ENCODE peak calls at places on chromosomes 5 and 9, in six cellular contexts. P is GM23338, F is fibroblast of lung, W is HCT116, Q is K562, O is mammary epithelial cell. E is an unnamed sample.

GRCh38 chr9:76704601-76705204 is 59.5 kb upstream of the PCA3 start:
- DNase-seq in P (peak; percentile 88), F (peak; percentile 96), W (peak; percentile 80), Q (peak; percentile 29), O (peak; percentile 60), E (peak; percentile 61)

GRCh38 chr5:130045334-130045733 is 141.1 kb downstream of the CHSY3 start:
- DNase-seq in P (no peak), F (no peak), W (no peak), Q (no peak), O (peak; percentile 66), E (no peak)

GRCh38 chr5:178069909-178070308 is 43.4 kb upstream of the N4BP3 start:
- DNase-seq in P (peak; percentile 90), F (peak; percentile 27), W (peak; percentile 35), Q (peak; percentile 77), O (peak; percentile 28), E (no peak)

GRCh38 chr9:121686930-121687541 is 35.6 kb downstream of the DAB2IP start:
- DNase-seq in P (peak; percentile 88), F (peak; percentile 72), W (peak; percentile 43), Q (peak; percentile 72), O (peak; percentile 57), E (peak; percentile 63)

GRCh38 chr5:28403846-28404245 is 1365.5 kb upstream of the CDH9 start:
- DNase-seq in P (peak; percentile 27), F (no peak), W (no peak), Q (no peak), O (peak; percentile 57), E (no peak)

GRCh38 chr9:128419061-128419925 is 1.4 kb upstream of the CERCAM start:
- DNase-seq in P (no peak), F (peak; percentile 45), W (no peak), Q (no peak), O (no peak), E (no peak)

GRCh38 chr5:110803467-110804326 is 64.9 kb downstream of the SLC25A46 start:
- DNase-seq in P (no peak), F (no peak), W (no peak), Q (no peak), O (peak; percentile 84), E (no peak)

GRCh38 chr5:88826959-88827585 is 55.9 kb downstream of the MEF2C start:
- DNase-seq in P (peak; percentile 18), F (peak; percentile 69), W (peak; percentile 47), Q (peak; percentile 52), O (peak; percentile 6), E (peak; percentile 85)

GRCh38 chr5:57435701-57436134 is 46.9 kb downstream of the ACTBL2 start:
- DNase-seq in P (no peak), F (peak; percentile 84), W (peak; percentile 37), Q (no peak), O (peak; percentile 86), E (no peak)

GRCh38 chr5:132230871-132231270 is 3.2 kb upstream of the P4HA2 start:
- DNase-seq in P (no peak), F (no peak), W (no peak), Q (no peak), O (no peak), E (no peak)

GRCh38 chr5:6602441-6602840 is 30.4 kb downstream of the NSUN2 start:
- DNase-seq in P (no peak), F (no peak), W (no peak), Q (no peak), O (no peak), E (no peak)

GRCh38 chr5:141940695-141941271 is 17.1 kb downstream of the DELE1 start:
- DNase-seq in P (peak; percentile 38), F (peak; percentile 36), W (no peak), Q (peak; percentile 33), O (no peak), E (peak; percentile 92)

GRCh38 chr5:174192901-174193300 is 147.4 kb downstream of the NSG2 start:
- DNase-seq in P (no peak), F (no peak), W (no peak), Q (no peak), O (no peak), E (no peak)

DNA sequence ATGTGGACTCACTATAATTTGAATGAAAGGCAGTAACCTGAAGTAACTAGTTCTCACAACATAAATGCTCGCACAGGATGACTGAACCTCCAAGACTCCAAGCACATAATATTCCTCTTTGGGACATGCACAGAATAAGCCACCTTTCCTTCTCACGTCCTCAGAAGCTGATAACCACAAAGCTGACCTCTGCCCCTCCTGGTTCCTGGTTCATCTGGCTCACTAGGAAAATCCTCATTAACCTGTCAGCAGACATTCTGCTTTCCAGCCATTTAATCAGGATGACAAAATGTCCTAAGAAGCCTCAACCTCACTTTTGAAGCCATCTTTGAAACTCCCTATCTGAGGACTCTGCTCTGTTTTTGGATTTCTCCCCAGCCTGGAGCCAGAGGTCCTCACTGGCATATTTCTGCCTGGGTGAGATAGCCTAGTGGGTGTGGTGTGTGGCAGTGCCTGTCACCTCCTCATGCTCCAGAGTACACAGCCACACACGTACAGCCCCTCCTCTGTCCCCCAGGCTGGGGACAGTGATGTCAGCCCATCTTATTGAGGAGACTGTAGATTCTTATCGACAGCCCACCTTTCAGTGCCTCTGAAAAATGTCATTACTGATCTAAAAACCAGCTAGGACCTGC is 10.3 kb downstream of the ANKH start:
- DNase-seq in P (no peak), F (no peak), W (no peak), Q (no peak), O (no peak), E (no peak)
- H3K79me2 ChIP-seq in P (no peaks in the 10 kb centered on the region), F (no peaks in the 10 kb centered on the region), W (peaks cover 7% of the 10 kb centered on the region), Q (no peaks in the 10 kb centered on the region), O (peaks cover 76% of the 10 kb centered on the region), E (peaks cover 83% of the 10 kb centered on the region)

DNA sequence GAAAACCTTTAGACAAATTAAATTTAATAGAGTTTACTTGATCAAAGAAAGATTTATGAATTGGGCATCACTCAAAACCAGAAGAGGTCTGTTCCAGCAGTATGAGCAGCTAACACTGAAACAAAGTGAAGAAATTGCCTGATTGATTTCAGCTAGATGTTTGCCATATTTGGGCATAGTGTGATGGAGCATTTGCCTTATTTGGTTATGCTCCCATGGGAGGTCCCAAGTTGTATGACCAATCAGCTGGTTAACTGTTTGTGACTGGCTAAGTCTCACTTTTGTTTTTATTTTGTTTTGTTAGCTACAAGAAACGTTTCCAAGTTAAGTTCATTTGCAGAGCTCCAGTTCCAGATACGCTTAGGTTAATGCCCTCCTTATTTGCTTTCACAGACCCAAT is 53.3 kb upstream of the LMNB1 start:
- DNase-seq in P (no peak), F (peak; percentile 9), W (no peak), Q (no peak), O (no peak), E (no peak)
- H4K20me1 ChIP-seq in P (no peaks in the 10 kb centered on the region), F (no peaks in the 10 kb centered on the region), W (no peaks in the 10 kb centered on the region), Q (no peaks in the 10 kb centered on the region), O (no peaks in the 10 kb centered on the region), E (no peaks in the 10 kb centered on the region)

DNA sequence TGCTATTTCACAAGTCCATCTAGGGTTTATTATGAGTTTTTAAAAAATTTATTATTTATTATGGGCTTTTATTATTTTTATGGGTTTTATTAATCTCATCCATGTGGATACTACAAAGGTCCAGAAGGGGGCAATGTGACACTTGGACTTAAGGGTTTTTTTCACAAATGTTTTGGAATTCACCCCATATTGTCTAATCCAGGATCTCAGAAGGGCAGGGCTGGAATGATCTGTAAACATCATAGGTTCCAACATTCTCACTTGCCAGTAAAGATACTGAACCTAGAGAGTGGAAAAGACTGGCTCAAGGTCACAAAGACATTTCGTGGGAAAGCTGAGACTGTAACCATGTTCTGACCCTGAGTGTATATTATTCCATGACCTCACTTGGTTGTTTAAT is 35.6 kb downstream of the NIM1K start:
- DNase-seq in P (peak; percentile 62), F (peak; percentile 82), W (peak; percentile 47), Q (peak; percentile 56), O (peak; percentile 38), E (no peak)
- TF ChIP-seq CTCF in P (peak; percentile 48), F (peak; percentile 53), W (peak; percentile 42), Q (peak; percentile 86), O (peak; percentile 55), E (peak; percentile 48)

GRCh38 chr5:75712091-75712490 is 5.1 kb downstream of the POC5 start:
- DNase-seq in P (no peak), F (no peak), W (no peak), Q (no peak), O (no peak), E (no peak)
- H3K79me2 ChIP-seq in P (peaks cover 43% of the 10 kb centered on the region), F (peaks cover 19% of the 10 kb centered on the region), W (peaks cover 83% of the 10 kb centered on the region), Q (peaks cover 66% of the 10 kb centered on the region), O (peaks cover 55% of the 10 kb centered on the region), E (peaks cover 76% of the 10 kb centered on the region)

DNA sequence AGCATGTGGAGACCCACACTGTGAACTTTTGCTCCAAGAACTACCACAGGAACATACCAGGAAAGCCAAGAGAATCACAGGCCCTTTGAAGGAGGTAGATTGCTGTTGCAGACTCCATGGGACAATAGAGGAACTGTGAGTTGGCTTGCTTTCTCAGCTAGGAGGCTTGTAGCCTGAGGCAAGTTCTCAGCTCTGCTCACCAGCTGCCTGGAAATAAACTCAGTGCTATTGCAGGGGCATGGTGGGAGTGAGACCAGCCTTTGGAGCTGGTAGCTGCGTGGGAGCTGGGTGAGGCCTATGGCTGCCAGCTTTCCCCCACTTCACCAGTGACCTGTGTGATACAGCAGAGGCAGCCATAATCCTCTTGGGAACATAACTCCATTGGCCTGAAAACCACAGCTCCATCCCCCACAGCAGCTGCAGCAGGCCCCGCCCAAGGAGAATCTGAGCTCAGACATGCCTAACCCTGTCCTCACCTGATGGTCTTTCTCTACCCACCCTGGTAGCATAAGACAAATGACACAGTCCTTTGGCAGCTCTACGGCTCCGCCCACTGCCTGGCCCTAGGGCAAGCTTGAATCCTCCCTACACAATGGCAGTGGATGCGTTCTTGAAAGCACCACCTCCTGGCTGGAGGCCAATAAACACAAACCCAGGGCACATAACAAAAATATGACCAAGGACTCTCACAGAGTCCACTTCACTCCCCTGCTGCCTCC is 389.5 kb downstream of the KIF4B start:
- DNase-seq in P (no peak), F (no peak), W (no peak), Q (no peak), O (peak; percentile 99), E (no peak)
- H4K20me1 ChIP-seq in P (no peaks in the 10 kb centered on the region), F (no peaks in the 10 kb centered on the region), W (no peaks in the 10 kb centered on the region), Q (no peaks in the 10 kb centered on the region), O (no peaks in the 10 kb centered on the region), E (no peaks in the 10 kb centered on the region)

GRCh38 chr5:61624966-61625681 is 293.1 kb downstream of the ZSWIM6 start:
- DNase-seq in P (peak; percentile 29), F (no peak), W (no peak), Q (no peak), O (no peak), E (no peak)
- TF ChIP-seq CTCF in P (no peak), F (no peak), W (no peak), Q (no peak), O (no peak), E (no peak)